ENCODE peak calls at places on chromosomes 3 and 15, in ten cellular contexts. One of them, this sample, is unnamed.

GRCh38 chr3:126261037-126261436 is 80.7 kb upstream of the ALDH1L1 start:
- DNase-seq in activated B cell treated with CpG ODN at 0.5 μM for 24 hours: no peak
- DNase-seq in IMR-90: peak; percentile 61
- DNase-seq in LNCaP clone FGC: no peak
- DNase-seq in NCI-H510A: no peak
- DNase-seq in NCI-H774: no peak
- DNase-seq in iPS-NIHi11: peak; percentile 46
- DNase-seq in effector memory CD8-positive, alpha-beta T cell: no peak
- DNase-seq in HS-27A: no peak
- DNase-seq in neural crest cell: peak; percentile 30
- DNase-seq in this sample: no peak

GRCh38 chr3:182969277-182969676 is 11.1 kb downstream of the DCUN1D1 start:
- DNase-seq in activated B cell treated with CpG ODN at 0.5 μM for 24 hours: no peak
- DNase-seq in IMR-90: peak; percentile 85
- DNase-seq in LNCaP clone FGC: no peak
- DNase-seq in NCI-H510A: no peak
- DNase-seq in NCI-H774: no peak
- DNase-seq in iPS-NIHi11: no peak
- DNase-seq in effector memory CD8-positive, alpha-beta T cell: no peak
- DNase-seq in HS-27A: no peak
- DNase-seq in neural crest cell: no peak
- DNase-seq in this sample: no peak

GRCh38 chr15:69573815-69574472 is 121.3 kb downstream of the RPLP1 start:
- DNase-seq in activated B cell treated with CpG ODN at 0.5 μM for 24 hours: no peak
- DNase-seq in IMR-90: peak; percentile 34
- DNase-seq in LNCaP clone FGC: no peak
- DNase-seq in NCI-H510A: no peak
- DNase-seq in NCI-H774: no peak
- DNase-seq in iPS-NIHi11: no peak
- DNase-seq in effector memory CD8-positive, alpha-beta T cell: no peak
- DNase-seq in HS-27A: no peak
- DNase-seq in neural crest cell: no peak
- DNase-seq in this sample: no peak

GRCh38 chr15:28868744-28869143 is 17.0 kb upstream of the APBA2 start:
- DNase-seq in activated B cell treated with CpG ODN at 0.5 μM for 24 hours: no peak
- DNase-seq in IMR-90: no peak
- DNase-seq in LNCaP clone FGC: no peak
- DNase-seq in NCI-H510A: no peak
- DNase-seq in NCI-H774: no peak
- DNase-seq in iPS-NIHi11: no peak
- DNase-seq in effector memory CD8-positive, alpha-beta T cell: no peak
- DNase-seq in HS-27A: no peak
- DNase-seq in neural crest cell: no peak
- DNase-seq in this sample: no peak

GRCh38 chr3:107265526-107265925 is 111.7 kb upstream of the CCDC54 start:
- DNase-seq in activated B cell treated with CpG ODN at 0.5 μM for 24 hours: no peak
- DNase-seq in IMR-90: no peak
- DNase-seq in LNCaP clone FGC: no peak
- DNase-seq in NCI-H510A: no peak
- DNase-seq in NCI-H774: no peak
- DNase-seq in iPS-NIHi11: no peak
- DNase-seq in effector memory CD8-positive, alpha-beta T cell: no peak
- DNase-seq in HS-27A: no peak
- DNase-seq in neural crest cell: no peak
- DNase-seq in this sample: no peak

GRCh38 chr15:42681119-42681518 is 55.8 kb downstream of the CDAN1 start:
- DNase-seq in activated B cell treated with CpG ODN at 0.5 μM for 24 hours: no peak
- DNase-seq in IMR-90: no peak
- DNase-seq in LNCaP clone FGC: no peak
- DNase-seq in NCI-H510A: no peak
- DNase-seq in NCI-H774: no peak
- DNase-seq in iPS-NIHi11: no peak
- DNase-seq in effector memory CD8-positive, alpha-beta T cell: no peak
- DNase-seq in HS-27A: no peak
- DNase-seq in neural crest cell: no peak
- DNase-seq in this sample: no peak

GRCh38 chr15:65862682-65863081 is 6.6 kb upstream of the RAB11A start:
- DNase-seq in activated B cell treated with CpG ODN at 0.5 μM for 24 hours: no peak
- DNase-seq in IMR-90: peak; percentile 56
- DNase-seq in LNCaP clone FGC: no peak
- DNase-seq in NCI-H510A: no peak
- DNase-seq in NCI-H774: no peak
- DNase-seq in iPS-NIHi11: peak; percentile 77
- DNase-seq in effector memory CD8-positive, alpha-beta T cell: peak; percentile 37
- DNase-seq in HS-27A: peak; percentile 74
- DNase-seq in neural crest cell: peak; percentile 42
- DNase-seq in this sample: peak; percentile 51

GRCh38 chr3:42263354-42264346 is 2.3 kb downstream of the CCK start:
- DNase-seq in activated B cell treated with CpG ODN at 0.5 μM for 24 hours: no peak
- DNase-seq in IMR-90: no peak
- DNase-seq in LNCaP clone FGC: no peak
- DNase-seq in NCI-H510A: no peak
- DNase-seq in NCI-H774: no peak
- DNase-seq in iPS-NIHi11: peak; percentile 68
- DNase-seq in effector memory CD8-positive, alpha-beta T cell: no peak
- DNase-seq in HS-27A: no peak
- DNase-seq in neural crest cell: no peak
- DNase-seq in this sample: no peak

GRCh38 chr3:184467171-184467570 is 87.3 kb downstream of the CHRD start:
- DNase-seq in activated B cell treated with CpG ODN at 0.5 μM for 24 hours: no peak
- DNase-seq in IMR-90: no peak
- DNase-seq in LNCaP clone FGC: no peak
- DNase-seq in NCI-H510A: no peak
- DNase-seq in NCI-H774: no peak
- DNase-seq in iPS-NIHi11: no peak
- DNase-seq in effector memory CD8-positive, alpha-beta T cell: no peak
- DNase-seq in HS-27A: no peak
- DNase-seq in neural crest cell: no peak
- DNase-seq in this sample: no peak

GRCh38 chr15:20348900-20349773 is 192.5 kb downstream of the GOLGA6L6 start:
- DNase-seq in activated B cell treated with CpG ODN at 0.5 μM for 24 hours: no peak
- DNase-seq in IMR-90: no peak
- DNase-seq in LNCaP clone FGC: no peak
- DNase-seq in NCI-H510A: no peak
- DNase-seq in NCI-H774: no peak
- DNase-seq in iPS-NIHi11: no peak
- DNase-seq in effector memory CD8-positive, alpha-beta T cell: no peak
- DNase-seq in HS-27A: no peak
- DNase-seq in neural crest cell: no peak
- DNase-seq in this sample: peak; percentile 56

GRCh38 chr15:74400915-74401757 is 32.6 kb downstream of the SEMA7A start:
- DNase-seq in activated B cell treated with CpG ODN at 0.5 μM for 24 hours: no peak
- DNase-seq in IMR-90: no peak
- DNase-seq in LNCaP clone FGC: peak; percentile 26
- DNase-seq in NCI-H510A: no peak
- DNase-seq in NCI-H774: no peak
- DNase-seq in iPS-NIHi11: no peak
- DNase-seq in effector memory CD8-positive, alpha-beta T cell: no peak
- DNase-seq in HS-27A: no peak
- DNase-seq in neural crest cell: no peak
- DNase-seq in this sample: no peak

GRCh38 chr3:52892625-52893311 is 4.6 kb downstream of the STIMATE start:
- DNase-seq in activated B cell treated with CpG ODN at 0.5 μM for 24 hours: no peak
- DNase-seq in IMR-90: no peak
- DNase-seq in LNCaP clone FGC: no peak
- DNase-seq in NCI-H510A: no peak
- DNase-seq in NCI-H774: no peak
- DNase-seq in iPS-NIHi11: no peak
- DNase-seq in effector memory CD8-positive, alpha-beta T cell: peak; percentile 19
- DNase-seq in HS-27A: no peak
- DNase-seq in neural crest cell: no peak
- DNase-seq in this sample: no peak

GRCh38 chr3:137709011-137709601 is 55.0 kb upstream of the SOX14 start:
- DNase-seq in activated B cell treated with CpG ODN at 0.5 μM for 24 hours: no peak
- DNase-seq in IMR-90: no peak
- DNase-seq in LNCaP clone FGC: no peak
- DNase-seq in NCI-H510A: no peak
- DNase-seq in NCI-H774: peak; percentile 8
- DNase-seq in iPS-NIHi11: peak; percentile 74
- DNase-seq in effector memory CD8-positive, alpha-beta T cell: no peak
- DNase-seq in HS-27A: no peak
- DNase-seq in neural crest cell: peak; percentile 9
- DNase-seq in this sample: no peak

GRCh38 chr3:45120615-45121158 is 25.5 kb downstream of the CDCP1 start:
- DNase-seq in activated B cell treated with CpG ODN at 0.5 μM for 24 hours: no peak
- DNase-seq in IMR-90: no peak
- DNase-seq in LNCaP clone FGC: no peak
- DNase-seq in NCI-H510A: no peak
- DNase-seq in NCI-H774: no peak
- DNase-seq in iPS-NIHi11: no peak
- DNase-seq in effector memory CD8-positive, alpha-beta T cell: no peak
- DNase-seq in HS-27A: no peak
- DNase-seq in neural crest cell: no peak
- DNase-seq in this sample: no peak

GRCh38 chr3:21665444-21665843 is 85.6 kb downstream of the ZNF385D start:
- DNase-seq in activated B cell treated with CpG ODN at 0.5 μM for 24 hours: no peak
- DNase-seq in IMR-90: no peak
- DNase-seq in LNCaP clone FGC: peak; percentile 27
- DNase-seq in NCI-H510A: no peak
- DNase-seq in NCI-H774: no peak
- DNase-seq in iPS-NIHi11: peak; percentile 58
- DNase-seq in effector memory CD8-positive, alpha-beta T cell: no peak
- DNase-seq in HS-27A: no peak
- DNase-seq in neural crest cell: no peak
- DNase-seq in this sample: no peak

GRCh38 chr15:52649686-52650085 is 29.5 kb downstream of the ATOSA start:
- DNase-seq in activated B cell treated with CpG ODN at 0.5 μM for 24 hours: no peak
- DNase-seq in IMR-90: no peak
- DNase-seq in LNCaP clone FGC: no peak
- DNase-seq in NCI-H510A: no peak
- DNase-seq in NCI-H774: no peak
- DNase-seq in iPS-NIHi11: no peak
- DNase-seq in effector memory CD8-positive, alpha-beta T cell: no peak
- DNase-seq in HS-27A: no peak
- DNase-seq in neural crest cell: no peak
- DNase-seq in this sample: no peak

GRCh38 chr3:195907730-195908438 is 467 bp downstream of the TNK2 start:
- DNase-seq in activated B cell treated with CpG ODN at 0.5 μM for 24 hours: peak; percentile 58
- DNase-seq in IMR-90: no peak
- DNase-seq in LNCaP clone FGC: no peak
- DNase-seq in NCI-H510A: peak; percentile 27
- DNase-seq in NCI-H774: peak; percentile 18
- DNase-seq in iPS-NIHi11: no peak
- DNase-seq in effector memory CD8-positive, alpha-beta T cell: peak; percentile 66
- DNase-seq in HS-27A: no peak
- DNase-seq in neural crest cell: no peak
- DNase-seq in this sample: peak; percentile 88

GRCh38 chr15:40249477-40250303 is 10.8 kb downstream of the PAK6 start:
- DNase-seq in activated B cell treated with CpG ODN at 0.5 μM for 24 hours: no peak
- DNase-seq in IMR-90: peak; percentile 37
- DNase-seq in LNCaP clone FGC: peak; percentile 32
- DNase-seq in NCI-H510A: no peak
- DNase-seq in NCI-H774: no peak
- DNase-seq in iPS-NIHi11: no peak
- DNase-seq in effector memory CD8-positive, alpha-beta T cell: no peak
- DNase-seq in HS-27A: no peak
- DNase-seq in neural crest cell: no peak
- DNase-seq in this sample: no peak

GRCh38 chr3:169146112-169146665 is 517.3 kb downstream of the MECOM start:
- DNase-seq in activated B cell treated with CpG ODN at 0.5 μM for 24 hours: peak; percentile 21
- DNase-seq in IMR-90: peak; percentile 64
- DNase-seq in LNCaP clone FGC: no peak
- DNase-seq in NCI-H510A: peak; percentile 22
- DNase-seq in NCI-H774: peak; percentile 57
- DNase-seq in iPS-NIHi11: peak; percentile 49
- DNase-seq in effector memory CD8-positive, alpha-beta T cell: no peak
- DNase-seq in HS-27A: peak; percentile 39
- DNase-seq in neural crest cell: peak; percentile 31
- DNase-seq in this sample: peak; percentile 42

GRCh38 chr15:101276501-101277037 is 716 bp downstream of the SELENOS start:
- DNase-seq in activated B cell treated with CpG ODN at 0.5 μM for 24 hours: no peak
- DNase-seq in IMR-90: peak; percentile 47
- DNase-seq in LNCaP clone FGC: no peak
- DNase-seq in NCI-H510A: no peak
- DNase-seq in NCI-H774: no peak
- DNase-seq in iPS-NIHi11: no peak
- DNase-seq in effector memory CD8-positive, alpha-beta T cell: no peak
- DNase-seq in HS-27A: no peak
- DNase-seq in neural crest cell: no peak
- DNase-seq in this sample: no peak

GRCh38 chr3:138062626-138063025 is 52.7 kb downstream of the CLDN18 start:
- DNase-seq in activated B cell treated with CpG ODN at 0.5 μM for 24 hours: no peak
- DNase-seq in IMR-90: peak; percentile 83
- DNase-seq in LNCaP clone FGC: no peak
- DNase-seq in NCI-H510A: no peak
- DNase-seq in NCI-H774: no peak
- DNase-seq in iPS-NIHi11: no peak
- DNase-seq in effector memory CD8-positive, alpha-beta T cell: no peak
- DNase-seq in HS-27A: no peak
- DNase-seq in neural crest cell: no peak
- DNase-seq in this sample: no peak

GRCh38 chr3:165339753-165340152 is 143.6 kb upstream of the SLITRK3 start:
- DNase-seq in activated B cell treated with CpG ODN at 0.5 μM for 24 hours: no peak
- DNase-seq in IMR-90: peak; percentile 4
- DNase-seq in LNCaP clone FGC: peak; percentile 69
- DNase-seq in NCI-H510A: no peak
- DNase-seq in NCI-H774: peak; percentile 28
- DNase-seq in iPS-NIHi11: peak; percentile 8
- DNase-seq in effector memory CD8-positive, alpha-beta T cell: no peak
- DNase-seq in HS-27A: no peak
- DNase-seq in neural crest cell: no peak
- DNase-seq in this sample: no peak

GRCh38 chr3:119428538-119428937 is 34.9 kb downstream of the TMEM39A start:
- DNase-seq in activated B cell treated with CpG ODN at 0.5 μM for 24 hours: no peak
- DNase-seq in IMR-90: no peak
- DNase-seq in LNCaP clone FGC: no peak
- DNase-seq in NCI-H510A: no peak
- DNase-seq in NCI-H774: no peak
- DNase-seq in iPS-NIHi11: no peak
- DNase-seq in effector memory CD8-positive, alpha-beta T cell: no peak
- DNase-seq in HS-27A: no peak
- DNase-seq in neural crest cell: no peak
- DNase-seq in this sample: no peak

GRCh38 chr15:83714888-83715287 is 61.0 kb downstream of the ADAMTSL3 start:
- DNase-seq in activated B cell treated with CpG ODN at 0.5 μM for 24 hours: no peak
- DNase-seq in IMR-90: no peak
- DNase-seq in LNCaP clone FGC: no peak
- DNase-seq in NCI-H510A: no peak
- DNase-seq in NCI-H774: no peak
- DNase-seq in iPS-NIHi11: no peak
- DNase-seq in effector memory CD8-positive, alpha-beta T cell: no peak
- DNase-seq in HS-27A: no peak
- DNase-seq in neural crest cell: no peak
- DNase-seq in this sample: no peak